ENCODE peak calls at places on chromosomes 16 and 17, in nine cellular contexts. Z, F, P, S, V, U, E, J and K are unnamed samples.

GRCh38 chr17:18381953-18382245 is 4.3 kb downstream of the EVPLL start:
- DNase-seq in V (no peak), U (no peak), F (no peak), E (no peak), P (no peak), Z (no peak), S (no peak), J (no peak), K (no peak)

GRCh38 chr17:79797492-79798295 is 817 bp upstream of the CBX8 start:
- DNase-seq in U (no peak), S (no peak), V (peak), Z (no peak), F (no peak), J (no peak), P (no peak), E (no peak), K (no peak)

GRCh38 chr17:14015286-14015685 is 54.0 kb upstream of the COX10 start:
- DNase-seq in V (no peak), E (no peak), Z (no peak), F (no peak), S (no peak), U (no peak), J (no peak), P (no peak), K (no peak)

GRCh38 chr16:70573451-70574121 is 50.0 kb downstream of the SF3B3 start:
- DNase-seq in E (no peak), S (peak), U (peak), F (no peak), Z (no peak), V (peak), P (no peak), J (no peak), K (no peak)

GRCh38 chr16:56971768-56972043 is 10.0 kb downstream of the CETP start:
- DNase-seq in Z (no peak), E (no peak), P (no peak), V (no peak), S (no peak), J (no peak), U (no peak), F (no peak), K (no peak)

GRCh38 chr16:1428511-1428910 is 2.4 kb upstream of the PERCC1 start:
- DNase-seq in E (no peak), S (no peak), F (peak), U (no peak), Z (no peak), J (no peak), V (peak), P (no peak), K (peak)

GRCh38 chr16:23842137-23842600 is 6.4 kb downstream of the PRKCB start:
- DNase-seq in F (no peak), Z (no peak), S (no peak), E (no peak), J (no peak), U (no peak), V (no peak), P (no peak), K (no peak)

GRCh38 chr17:36741019-36741902 is 139.9 kb downstream of the MRM1 start:
- DNase-seq in J (no peak), F (no peak), E (no peak), U (no peak), V (no peak), P (no peak), Z (no peak), S (no peak), K (no peak)

GRCh38 chr16:50462793-50463507 is 85.2 kb upstream of the NKD1 start:
- DNase-seq in V (no peak), Z (no peak), F (no peak), U (no peak), S (no peak), P (no peak), J (no peak), E (no peak), K (no peak)

GRCh38 chr17:78032166-78032565 is 73.7 kb downstream of the TNRC6C start:
- DNase-seq in Z (no peak), V (no peak), E (no peak), S (peak), P (no peak), F (no peak), J (no peak), U (no peak), K (no peak)

GRCh38 chr16:71628810-71629209 is 2.8 kb downstream of the MARVELD3 start:
- DNase-seq in U (peak), S (no peak), P (no peak), E (no peak), V (no peak), J (no peak), F (no peak), Z (no peak), K (no peak)

GRCh38 chr17:45266372-45266926 is 4.6 kb upstream of the SPATA32 start:
- DNase-seq in V (no peak), S (no peak), U (no peak), Z (no peak), F (no peak), P (no peak), E (no peak), J (no peak), K (no peak)